ENCODE peak calls at places on chromosomes 5 and 9, in ten cellular contexts. M is NCI-H146; U is NCI-H2029 treated with DMSO at 0.1 percent for 48 hours; Y is KG1; B is Ammon's horn; A is stimulated activated CD8-positive, alpha-beta memory T cell treated with anti-CD3 and anti-CD28 coated beads, Interleukin-4, amount 100 ng/mL, for 1 hour; D is HCT116; K is effector CD4-positive, alpha-beta T cell; G is stimulated activated CD4-positive, alpha-beta T cell treated with anti-CD3 and anti-CD28 coated beads, Interleukin-4, amount 100 ng/mL, for 48 hours; P is HFF-Myc. Z is an unnamed sample.

GRCh38 chr9:6051511-6051950 is 36.1 kb upstream of the RANBP6 start:
- DNase-seq in M (no peak), U (no peak), Y (no peak), B (no peak), A (no peak), D (no peak), K (no peak), G (no peak), P (no peak), Z (no peak)

GRCh38 chr9:33277484-33277883 is 12.6 kb downstream of the CHMP5 start:
- DNase-seq in M (no peak), U (no peak), Y (no peak), B (no peak), A (no peak), D (no peak), K (no peak), G (no peak), P (no peak), Z (no peak)

GRCh38 chr5:170971-171800 is 20.1 kb upstream of the LRRC14B start:
- DNase-seq in M (no peak), U (no peak), Y (no peak), B (no peak), A (no peak), D (no peak), K (no peak), G (no peak), P (no peak), Z (no peak)

GRCh38 chr9:102778756-102779155 is 216.4 kb upstream of the CYLC2 start:
- DNase-seq in M (no peak), U (no peak), Y (no peak), B (no peak), A (no peak), D (no peak), K (no peak), G (no peak), P (no peak), Z (no peak)

GRCh38 chr5:122498163-122498562 is 186.1 kb downstream of the SNCAIP start:
- DNase-seq in M (peak), U (no peak), Y (no peak), B (peak), A (no peak), D (no peak), K (no peak), G (no peak), P (no peak), Z (no peak)

GRCh38 chr5:61823796-61824195 is 482.2 kb upstream of the KIF2A start:
- DNase-seq in M (no peak), U (no peak), Y (no peak), B (no peak), A (no peak), D (no peak), K (no peak), G (no peak), P (no peak), Z (no peak)

GRCh38 chr9:125732562-125732961 is 14.6 kb upstream of the PBX3 start:
- DNase-seq in M (no peak), U (no peak), Y (no peak), B (no peak), A (no peak), D (no peak), K (no peak), G (no peak), P (no peak), Z (no peak)

GRCh38 chr5:174306345-174307030 is 261.0 kb downstream of the NSG2 start:
- DNase-seq in M (no peak), U (no peak), Y (no peak), B (no peak), A (no peak), D (no peak), K (no peak), G (no peak), P (no peak), Z (no peak)

GRCh38 chr9:37187269-37187668 is 66.9 kb downstream of the ZCCHC7 start:
- DNase-seq in M (no peak), U (no peak), Y (no peak), B (no peak), A (no peak), D (no peak), K (no peak), G (no peak), P (no peak), Z (no peak)

GRCh38 chr9:127611796-127612790 is at the start of gene STXBP1:
- DNase-seq in M (peak), U (peak), Y (no peak), B (peak), A (peak), D (peak), K (peak), G (peak), P (no peak), Z (peak)

GRCh38 chr5:135174315-135175096 is 140.5 kb upstream of the PITX1 start:
- DNase-seq in M (peak), U (no peak), Y (no peak), B (no peak), A (no peak), D (no peak), K (no peak), G (no peak), P (no peak), Z (no peak)

GRCh38 chr9:97924386-97924785 is 2.1 kb upstream of the TRMO start:
- DNase-seq in M (no peak), U (no peak), Y (peak), B (peak), A (no peak), D (no peak), K (no peak), G (no peak), P (no peak), Z (peak)

GRCh38 chr5:38672059-38672791 is 115.8 kb upstream of the LIFR start:
- DNase-seq in M (no peak), U (no peak), Y (no peak), B (no peak), A (no peak), D (no peak), K (no peak), G (no peak), P (no peak), Z (no peak)

GRCh38 chr5:5381259-5382006 is 41.0 kb upstream of the ICE1 start:
- DNase-seq in M (no peak), U (no peak), Y (no peak), B (peak), A (no peak), D (no peak), K (no peak), G (no peak), P (no peak), Z (no peak)

GRCh38 chr5:149265559-149265958 is 6.1 kb upstream of the AFAP1L1 start:
- DNase-seq in M (peak), U (no peak), Y (no peak), B (peak), A (no peak), D (no peak), K (no peak), G (no peak), P (no peak), Z (peak)